ENCODE peak calls at places on chromosomes 6 and 20, in six cellular contexts. Y is IMR-90, X is H9, I is H1, T is mesenchymal stem cell, F is neuronal stem cell. K is an unnamed sample.
A peak's percentile ranks its signal among the peaks of the same experiment; 100 is the strongest.

GRCh38 chr20:25300496-25301170 is 52.7 kb downstream of the PYGB start:
- DNase-seq in Y (peak; percentile 42), X (no peak), I (no peak), T (peak; percentile 54), F (no peak), K (peak; percentile 55)

GRCh38 chr6:42185597-42185996 is 9.2 kb downstream of the GUCA1B start:
- DNase-seq in Y (no peak), X (no peak), I (no peak), T (no peak), F (no peak), K (no peak)

GRCh38 chr6:155297669-155298068 is 16.6 kb downstream of the TFB1M start:
- DNase-seq in Y (no peak), X (no peak), I (no peak), T (no peak), F (no peak), K (peak; percentile 38)

GRCh38 chr20:38727602-38728236 is 3.4 kb downstream of the SLC32A1 start:
- DNase-seq in Y (no peak), X (no peak), I (no peak), T (no peak), F (no peak), K (no peak)

GRCh38 chr6:13769655-13770053 is 44.7 kb downstream of the MCUR1 start:
- DNase-seq in Y (no peak), X (peak; percentile 68), I (peak; percentile 21), T (no peak), F (no peak), K (no peak)

GRCh38 chr6:133646021-133646682 is 242.8 kb upstream of the TCF21 start:
- DNase-seq in Y (peak; percentile 47), X (no peak), I (no peak), T (peak; percentile 39), F (no peak), K (no peak)

GRCh38 chr20:13238001-13238653 is 17.1 kb downstream of the ISM1 start:
- DNase-seq in Y (no peak), X (no peak), I (no peak), T (no peak), F (no peak), K (no peak)

GRCh38 chr6:121435444-121436069 is at the start of gene GJA1:
- DNase-seq in Y (peak; percentile 86), X (peak; percentile 82), I (peak; percentile 67), T (peak; percentile 93), F (peak; percentile 65), K (peak; percentile 97)

GRCh38 chr20:38387953-38388352 is 41.7 kb downstream of the LBP start:
- DNase-seq in Y (no peak), X (no peak), I (no peak), T (no peak), F (no peak), K (peak; percentile 11)

GRCh38 chr6:17673543-17674254 is 33.0 kb downstream of the NUP153 start:
- DNase-seq in Y (no peak), X (no peak), I (no peak), T (no peak), F (no peak), K (no peak)

GRCh38 chr6:2376429-2377355 is 131.3 kb upstream of the GMDS start:
- DNase-seq in Y (peak; percentile 31), X (no peak), I (no peak), T (peak; percentile 65), F (no peak), K (no peak)

GRCh38 chr20:7672551-7672950 is 267.7 kb downstream of the HAO1 start:
- DNase-seq in Y (no peak), X (no peak), I (no peak), T (no peak), F (peak; percentile 15), K (no peak)

GRCh38 chr6:134272365-134272764 is 45.5 kb downstream of the SGK1 start:
- DNase-seq in Y (no peak), X (no peak), I (no peak), T (no peak), F (no peak), K (no peak)

GRCh38 chr6:149364558-149364957 is 35.5 kb upstream of the SUMO4 start:
- DNase-seq in Y (peak; percentile 72), X (no peak), I (no peak), T (peak; percentile 12), F (no peak), K (no peak)

GRCh38 chr6:150863213-150863928 is 2.1 kb upstream of the MTHFD1L start:
- DNase-seq in Y (no peak), X (no peak), I (no peak), T (no peak), F (no peak), K (no peak)

GRCh38 chr6:169751242-169752073 is at the start of the genes DYNLT2 and ERMARD:
- DNase-seq in Y (peak; percentile 94), X (peak; percentile 95), I (peak; percentile 77), T (peak; percentile 96), F (peak; percentile 94), K (peak; percentile 98)
- H4K8ac ChIP-seq in Y (peak within 1 kb of the TSS; percentile 98), X (no peak within 1 kb of the TSS), I (peak within 1 kb of the TSS; percentile 99), T (peak within 1 kb of the TSS; percentile 86), F (peak within 1 kb of the TSS; percentile 99), K (no peak within 1 kb of the TSS)

DNA sequence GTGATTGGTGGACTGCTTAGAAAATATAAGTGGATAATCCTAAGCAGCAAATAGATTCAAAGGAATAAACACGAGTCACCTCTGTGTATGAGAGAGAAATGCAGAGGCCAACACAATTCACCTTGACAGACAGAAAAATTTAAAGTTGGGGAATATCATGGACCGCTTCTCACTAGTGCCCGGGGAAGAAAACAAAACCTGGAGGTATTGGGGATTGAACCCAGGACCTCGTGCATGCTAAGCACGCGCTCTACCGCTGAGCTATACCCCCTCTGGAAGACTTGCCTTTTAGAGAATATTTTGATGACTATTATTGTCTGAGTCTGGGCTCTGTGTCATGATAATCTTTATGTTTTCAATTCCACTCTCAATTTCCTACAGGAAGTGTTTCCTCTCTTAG is 111.9 kb downstream of the TRIM27 start:
- DNase-seq in Y (peak; percentile 27), X (no peak), I (no peak), T (peak; percentile 4), F (no peak), K (peak; percentile 65)
- H3K4me2 ChIP-seq in Y (no peak overlapping the region), X (peak overlapping the region; percentile 18), I (peak overlapping the region; percentile 55), T (no peak overlapping the region), F (no peak overlapping the region), K (no peak overlapping the region)

GRCh38 chr6:44202972-44203750 is 13.6 kb upstream of the MYMX start:
- DNase-seq in Y (no peak), X (no peak), I (no peak), T (no peak), F (no peak), K (peak; percentile 64)

GRCh38 chr6:44201638-44202303 is 15.0 kb upstream of the MYMX start:
- DNase-seq in Y (no peak), X (no peak), I (no peak), T (no peak), F (no peak), K (no peak)

GRCh38 chr6:44199883-44200282 is 16.8 kb upstream of the MYMX start:
- DNase-seq in Y (no peak), X (no peak), I (no peak), T (no peak), F (no peak), K (no peak)

GRCh38 chr6:44202332-44202971 is 14.3 kb upstream of the MYMX start:
- DNase-seq in Y (no peak), X (peak; percentile 85), I (no peak), T (no peak), F (no peak), K (peak; percentile 95)

GRCh38 chr6:44201200-44201599 is 15.5 kb upstream of the MYMX start:
- DNase-seq in Y (no peak), X (no peak), I (no peak), T (no peak), F (no peak), K (peak; percentile 31)
- H4K8ac ChIP-seq in Y (no peak overlapping the region), X (no peak overlapping the region), I (no peak overlapping the region), T (no peak overlapping the region), F (no peak overlapping the region), K (no peak overlapping the region)

GRCh38 chr6:111220383-111221031 is 133.2 kb downstream of the SLC16A10 start:
- DNase-seq in Y (no peak), X (no peak), I (no peak), T (no peak), F (no peak), K (no peak)
- H3K4me2 ChIP-seq in Y (no peak overlapping the region), X (no peak overlapping the region), I (no peak overlapping the region), T (no peak overlapping the region), F (no peak overlapping the region), K (no peak overlapping the region)

GRCh38 chr20:58692579-58693225 is at the start of gene NPEPL1:
- DNase-seq in Y (peak; percentile 67), X (no peak), I (no peak), T (peak; percentile 68), F (peak; percentile 54), K (peak; percentile 80)
- H4K8ac ChIP-seq in Y (peak within 1 kb of the TSS; percentile 94), X (no peak within 1 kb of the TSS), I (peak within 1 kb of the TSS; percentile 88), T (peak within 1 kb of the TSS; percentile 100), F (peak within 1 kb of the TSS; percentile 17), K (no peak within 1 kb of the TSS)

DNA sequence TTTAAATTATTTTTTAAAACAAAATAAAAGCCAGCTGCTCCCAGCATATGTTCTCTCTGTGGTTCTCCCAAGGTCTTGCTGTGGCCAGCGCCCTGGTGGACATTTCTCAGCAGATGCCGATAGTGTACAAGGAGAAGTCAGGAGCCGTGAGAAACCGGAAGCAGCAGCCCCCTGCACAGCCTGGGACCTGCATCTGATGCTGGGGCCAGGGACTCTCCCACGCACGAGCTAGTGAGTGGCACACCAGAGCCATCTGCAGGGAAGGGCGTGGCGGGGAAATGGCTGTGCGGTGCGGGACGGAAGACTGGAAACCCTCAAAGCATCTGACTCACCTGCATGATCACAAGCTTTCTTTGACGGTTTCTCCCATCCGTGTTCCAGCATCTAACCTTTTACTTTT is 16.5 kb downstream of the GFRA4 start:
- DNase-seq in Y (no peak), X (no peak), I (no peak), T (no peak), F (no peak), K (no peak)
- H3K4me2 ChIP-seq in Y (no peak overlapping the region), X (no peak overlapping the region), I (no peak overlapping the region), T (no peak overlapping the region), F (no peak overlapping the region), K (no peak overlapping the region)

DNA sequence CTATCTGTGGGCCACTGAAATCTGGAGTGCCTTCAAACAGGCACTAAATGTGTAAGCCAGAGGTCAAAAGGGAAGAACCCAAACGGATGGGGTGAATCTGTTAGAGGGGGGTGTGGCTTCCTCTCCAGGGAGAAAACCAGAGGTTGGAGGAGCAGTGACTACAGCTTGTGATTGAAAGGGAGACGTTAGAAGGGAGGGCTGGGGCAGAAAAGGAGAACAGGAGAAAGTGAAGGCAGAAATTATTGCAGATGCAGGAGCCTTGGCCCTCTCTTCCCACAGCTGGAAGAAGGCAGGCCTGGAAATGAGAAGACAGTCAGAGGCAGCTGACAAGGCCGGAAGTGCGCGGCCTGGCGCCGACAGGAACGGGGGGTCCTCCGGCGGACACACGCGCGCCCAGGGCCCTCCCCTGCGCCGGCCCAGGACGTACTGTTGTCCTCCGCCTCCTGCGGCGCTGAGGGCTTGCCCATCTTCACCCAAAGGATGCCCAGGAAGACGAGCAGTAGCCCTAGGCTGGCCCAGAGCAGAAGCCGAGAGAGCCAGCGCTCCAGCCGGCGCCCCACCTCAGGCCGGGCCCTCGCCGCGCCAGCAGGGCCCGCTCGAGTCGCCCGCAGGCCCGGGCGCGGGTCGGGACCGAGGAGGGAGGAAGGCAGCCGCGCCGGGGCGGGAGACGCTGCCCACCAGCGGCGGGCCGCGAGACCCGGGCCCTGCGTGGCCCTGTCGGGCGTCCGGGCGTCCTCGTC is 806 bp downstream of the LEMD2 start:
- DNase-seq in Y (peak; percentile 79), X (peak; percentile 60), I (no peak), T (peak; percentile 87), F (no peak), K (peak; percentile 82)
- H4K8ac ChIP-seq in Y (peak overlapping the region; percentile 48), X (no peak overlapping the region), I (peak overlapping the region; percentile 95), T (peak overlapping the region; percentile 96), F (no peak overlapping the region), K (no peak overlapping the region)

K was measured in mesendoderm.